ENCODE peak calls at places on chromosomes 13 and 19, in five cellular contexts. Y, X, D, S and T are unnamed samples.

GRCh38 chr13:110524484-110525254 is 36.9 kb downstream of the RAB20 start:
- DNase-seq in Y (no peak), X (no peak), S (no peak), D (no peak), T (peak)

GRCh38 chr13:29136341-29136740 is 316.2 kb downstream of the MTUS2 start:
- DNase-seq in D (no peak), Y (no peak), X (no peak), S (peak), T (no peak)

GRCh38 chr13:85970727-85971126 is 171.5 kb upstream of the SLITRK6 start:
- DNase-seq in Y (no peak), S (peak), X (no peak), D (peak), T (no peak)

GRCh38 chr19:56350416-56351045 is 35.9 kb upstream of the ZSCAN5A start:
- DNase-seq in X (no peak), D (peak), Y (peak), S (peak), T (no peak)

GRCh38 chr19:16572332-16573211 is at the start of gene SLC35E1:
- DNase-seq in X (peak), Y (peak), D (peak), S (peak), T (peak)

GRCh38 chr19:52689804-52690394 is 44.9 kb downstream of the ZNF611 start:
- DNase-seq in S (peak), Y (peak), X (no peak), D (no peak), T (peak)

GRCh38 chr13:29110003-29110402 is 289.9 kb downstream of the MTUS2 start:
- DNase-seq in X (no peak), S (peak), Y (no peak), D (no peak), T (no peak)

GRCh38 chr13:75021151-75021550 is 460.8 kb downstream of the TBC1D4 start:
- DNase-seq in S (no peak), Y (no peak), X (no peak), D (no peak), T (no peak)

GRCh38 chr13:61470801-61471200 is 55.2 kb upstream of the PCDH20 start:
- DNase-seq in S (no peak), D (no peak), X (no peak), Y (no peak), T (no peak)

GRCh38 chr13:113921763-113922162 is 52.1 kb downstream of the C13orf46 start:
- DNase-seq in D (no peak), S (no peak), X (no peak), Y (no peak), T (no peak)

GRCh38 chr13:30877335-30877734 is 28.7 kb upstream of the MEDAG start:
- DNase-seq in Y (no peak), D (peak), X (no peak), S (no peak), T (no peak)

GRCh38 chr13:35736876-35737275 is 260.4 kb upstream of the MAB21L1 start:
- DNase-seq in S (no peak), D (no peak), Y (no peak), X (no peak), T (no peak)

GRCh38 chr19:17944301-17944700 is 11.5 kb downstream of the CCDC124 start:
- DNase-seq in X (peak), D (peak), Y (no peak), S (peak), T (no peak)

GRCh38 chr19:53878786-53879144 is 3.2 kb upstream of the PRKCG start:
- DNase-seq in S (no peak), X (no peak), Y (no peak), D (peak), T (no peak)

GRCh38 chr13:79477968-79478367 is 3.0 kb upstream of the NDFIP2 start:
- DNase-seq in D (no peak), Y (no peak), S (no peak), X (no peak), T (no peak)

GRCh38 chr13:83215627-83216026 is 666.6 kb downstream of the SLITRK1 start:
- DNase-seq in X (peak), S (peak), D (peak), Y (no peak), T (no peak)

GRCh38 chr13:36981156-36981743 is 17.9 kb downstream of the ALG5 start:
- DNase-seq in X (peak), D (peak), Y (no peak), S (peak), T (no peak)

GRCh38 chr13:100544866-100545683 is 43.5 kb downstream of the GGACT start:
- DNase-seq in X (no peak), S (no peak), D (no peak), Y (no peak), T (no peak)

GRCh38 chr19:2050991-2051770 is at the start of gene MKNK2:
- DNase-seq in D (peak), X (no peak), S (peak), Y (peak), T (peak)

GRCh38 chr13:83881031-83881727 is 1.1 kb downstream of the SLITRK1 start:
- DNase-seq in S (peak), Y (no peak), X (no peak), D (no peak), T (no peak)

GRCh38 chr19:4571305-4571917 is 11.9 kb upstream of the SEMA6B start:
- DNase-seq in D (no peak), Y (no peak), X (no peak), S (no peak), T (no peak)

GRCh38 chr13:74325106-74325505 is 190.9 kb upstream of the KLF12 start:
- DNase-seq in X (no peak), S (peak), D (peak), Y (no peak), T (no peak)

GRCh38 chr13:31627097-31627496 is 112.2 kb upstream of the RXFP2 start:
- DNase-seq in D (peak), S (peak), Y (no peak), X (no peak), T (no peak)

GRCh38 chr13:100392709-100393630 is 195.6 kb downstream of the GGACT start:
- DNase-seq in D (peak), S (peak), X (peak), Y (peak), T (peak)

GRCh38 chr19:507286-508203 is at the start of gene TPGS1:
- DNase-seq in D (peak), Y (peak), S (peak), X (no peak), T (peak)

GRCh38 chr13:23987331-23987730 is 90.0 kb upstream of the C1QTNF9B start:
- DNase-seq in X (peak), S (peak), Y (no peak), D (peak), T (no peak)

GRCh38 chr19:52102163-52102562 is 6.6 kb upstream of the ZNF841 start:
- DNase-seq in X (no peak), D (peak), S (no peak), Y (no peak), T (no peak)

GRCh38 chr13:95246292-95247082 is 54.8 kb downstream of the ABCC4 start:
- DNase-seq in S (no peak), Y (no peak), X (no peak), D (no peak), T (no peak)

GRCh38 chr13:106815545-106815944 is 247.6 kb upstream of the ARGLU1 start:
- DNase-seq in D (no peak), X (no peak), S (no peak), Y (no peak), T (no peak)

GRCh38 chr19:11265177-11265784 is 3.0 kb upstream of the DOCK6 start:
- DNase-seq in S (no peak), Y (no peak), X (no peak), D (no peak), T (no peak)

GRCh38 chr19:5436101-5436947 is 18.9 kb upstream of the ZNRF4 start:
- DNase-seq in Y (no peak), D (peak), S (peak), X (peak), T (no peak)

GRCh38 chr13:43545317-43545874 is 241.4 kb downstream of the ENOX1 start:
- DNase-seq in S (no peak), X (no peak), Y (no peak), D (peak), T (no peak)

GRCh38 chr13:106038752-106039151 is 496.7 kb downstream of the EFNB2 start:
- DNase-seq in X (peak), Y (no peak), D (peak), S (peak), T (no peak)

GRCh38 chr13:84574851-84575250 is 692.6 kb upstream of the SLITRK1 start:
- DNase-seq in D (peak), Y (no peak), X (peak), S (peak), T (no peak)

GRCh38 chr19:48543121-48543710 is 8.8 kb upstream of the SULT2B1 start:
- DNase-seq in Y (no peak), D (peak), X (no peak), S (peak), T (no peak)

GRCh38 chr19:4844348-4845179 is 13.1 kb upstream of the TICAM1 start:
- DNase-seq in X (no peak), S (no peak), Y (no peak), D (peak), T (no peak)

GRCh38 chr13:99916366-99917103 is 55.0 kb downstream of the ZIC5 start:
- DNase-seq in D (peak), S (peak), X (no peak), Y (peak), T (no peak)

GRCh38 chr19:41001243-41001971 is 10.3 kb downstream of the CYP2B6 start:
- DNase-seq in Y (no peak), S (no peak), D (no peak), X (no peak), T (no peak)

GRCh38 chr19:44306283-44306682 is 1.5 kb upstream of the ZNF235 start:
- DNase-seq in S (no peak), D (no peak), Y (no peak), X (no peak), T (no peak)